ENCODE peak calls at places on chromosomes 1 and 21, in six cellular contexts. W is left colon, A is SK-MEL-5, H is fibroblast of lung, G is astrocyte of the spinal cord, E is SHP77. S is an unnamed sample.

GRCh38 chr21:31078216-31078615 is 39.9 kb upstream of the KRTAP19-8 start:
- DNase-seq in G (no peak), A (no peak), E (no peak), H (no peak), W (no peak), S (no peak)

GRCh38 chr1:22658385-22659163 is 5.5 kb downstream of the C1QB start:
- DNase-seq in A (no peak), W (no peak), H (no peak), G (no peak), E (no peak), S (no peak)

GRCh38 chr1:3611170-3612019 is at the start of gene MEGF6:
- DNase-seq in A (peak), H (no peak), G (peak), E (no peak), W (peak), S (peak)

GRCh38 chr1:111249960-111250359 is 22.4 kb downstream of the CHI3L2 start:
- DNase-seq in W (no peak), G (no peak), E (no peak), A (peak), H (no peak), S (no peak)

GRCh38 chr1:230261918-230262650 is 164.0 kb downstream of the PGBD5 start:
- DNase-seq in H (no peak), G (no peak), E (no peak), W (no peak), A (no peak), S (no peak)

GRCh38 chr1:244114895-244115294 is 63.8 kb downstream of the ZBTB18 start:
- DNase-seq in A (no peak), H (no peak), G (no peak), E (no peak), W (no peak), S (no peak)

GRCh38 chr1:53732912-53733317 is 6.0 kb downstream of the GLIS1 start:
- DNase-seq in A (no peak), H (peak), E (no peak), W (no peak), G (peak), S (no peak)

GRCh38 chr21:43317959-43318358 is 109.0 kb downstream of the SIK1 start:
- DNase-seq in A (no peak), E (no peak), W (no peak), H (no peak), G (no peak), S (no peak)

GRCh38 chr1:111164151-111164550 is 24.1 kb downstream of the CEPT1 start:
- DNase-seq in A (no peak), E (no peak), G (no peak), W (no peak), H (no peak), S (no peak)

GRCh38 chr1:202283379-202283844 is 58.3 kb downstream of the UBE2T start:
- DNase-seq in A (peak), W (no peak), H (peak), E (no peak), G (peak), S (no peak)

GRCh38 chr1:1873186-1873585 is 17.7 kb downstream of the GNB1 start:
- DNase-seq in H (no peak), E (no peak), A (no peak), W (peak), G (no peak), S (no peak)

GRCh38 chr1:227924838-227925574 is 22.7 kb downstream of the WNT9A start:
- DNase-seq in W (no peak), H (no peak), E (no peak), A (no peak), G (no peak), S (no peak)

GRCh38 chr1:201826830-201827229 is 2.1 kb upstream of the IPO9 start:
- DNase-seq in W (no peak), H (peak), G (peak), A (peak), E (no peak), S (no peak)

GRCh38 chr1:198756470-198756869 is 117.6 kb downstream of the PTPRC start:
- DNase-seq in G (peak), H (peak), E (peak), W (no peak), A (peak), S (no peak)

GRCh38 chr1:155030899-155031298 is 2.7 kb downstream of the DCST2 start:
- DNase-seq in H (no peak), A (no peak), W (no peak), G (no peak), E (no peak), S (no peak)

S was measured in NCI-H1694.